ENCODE peak calls at places on chromosome 7, in nine cellular contexts. W is astrocyte of the hippocampus; Y is upper lobe of left lung; S is endodermal cell; V is stimulated activated effector memory CD8-positive, alpha-beta T cell treated with anti-CD3 and anti-CD28 coated beads, Interleukin-12 subunit alpha, Interleukin-12 subunit beta, amount 100 ng/mL, for 72 hours; J is stimulated activated CD4-positive, alpha-beta T cell treated with anti-CD3 and anti-CD28 coated beads, Interleukin-2, amount 100 ng/mL, for 48 hours; N is coronary artery; L is epithelial cell of proximal tubule; E is MCF 10A. A is an unnamed sample.

GRCh38 chr7:129456421-129456820 is 22.2 kb downstream of the STRIP2 start:
- DNase-seq in W (no peak), Y (peak; percentile 56), S (no peak), V (no peak), J (no peak), N (no peak), L (no peak), E (no peak), A (no peak)

GRCh38 chr7:1233328-1234048 is 816 bp downstream of the UNCX start:
- DNase-seq in W (no peak), Y (peak; percentile 85), S (peak; percentile 82), V (no peak), J (no peak), N (no peak), L (no peak), E (no peak), A (no peak)

GRCh38 chr7:6307762-6308161 is 35.3 kb upstream of the CYTH3 start:
- DNase-seq in W (no peak), Y (no peak), S (peak; percentile 56), V (no peak), J (no peak), N (no peak), L (no peak), E (no peak), A (no peak)

GRCh38 chr7:74174606-74175082 is 488 bp downstream of the EIF4H start:
- DNase-seq in W (peak; percentile 73), Y (no peak), S (peak; percentile 72), V (no peak), J (peak; percentile 35), N (peak; percentile 79), L (no peak), E (peak; percentile 55), A (no peak)

GRCh38 chr7:30510124-30511074 is 5.8 kb upstream of the GGCT start:
- DNase-seq in W (peak; percentile 64), Y (no peak), S (peak; percentile 58), V (no peak), J (no peak), N (no peak), L (no peak), E (peak; percentile 58), A (no peak)

GRCh38 chr7:38185938-38186337 is 7.9 kb downstream of the STARD3NL start:
- DNase-seq in W (no peak), Y (no peak), S (no peak), V (no peak), J (no peak), N (no peak), L (no peak), E (no peak), A (no peak)

GRCh38 chr7:131109011-131109756 is 218.5 kb upstream of the MKLN1 start:
- DNase-seq in W (peak; percentile 2), Y (no peak), S (no peak), V (no peak), J (no peak), N (no peak), L (no peak), E (peak; percentile 31), A (no peak)

GRCh38 chr7:100719523-100720319 is 547 bp upstream of the EPO start:
- DNase-seq in W (peak; percentile 61), Y (no peak), S (peak; percentile 51), V (no peak), J (no peak), N (no peak), L (no peak), E (peak; percentile 27), A (no peak)